ENCODE peak calls at places on chromosomes 5 and 9, in six cellular contexts. Q, L, B, E, J and F are unnamed samples.

GRCh38 chr5:150075233-150075632 is 11.1 kb downstream of the CSF1R start:
- DNase-seq in E (no peak), L (no peak), J (no peak), Q (peak), B (no peak), F (no peak)

GRCh38 chr9:124764774-124765438 is 6.2 kb downstream of the NR6A1 start:
- DNase-seq in Q (no peak), L (no peak), B (no peak), J (peak), E (no peak), F (no peak)

GRCh38 chr5:142677212-142677611 is 8.7 kb downstream of the FGF1 start:
- DNase-seq in J (no peak), E (no peak), L (no peak), Q (no peak), B (no peak), F (no peak)

GRCh38 chr9:73176450-73176875 is 24.8 kb downstream of the ANXA1 start:
- DNase-seq in Q (no peak), E (peak), B (no peak), J (no peak), L (no peak), F (no peak)

GRCh38 chr5:159817262-159818029 is 98.8 kb upstream of the ADRA1B start:
- DNase-seq in J (no peak), Q (no peak), E (no peak), L (no peak), B (no peak), F (no peak)

GRCh38 chr5:137341831-137342230 is 157.3 kb downstream of the SPOCK1 start:
- DNase-seq in B (no peak), E (no peak), Q (no peak), L (no peak), J (no peak), F (no peak)

GRCh38 chr5:163913548-163913947 is 408.1 kb downstream of the MAT2B start:
- DNase-seq in Q (no peak), L (no peak), E (no peak), J (no peak), B (no peak), F (no peak)

GRCh38 chr5:87526131-87526530 is 113.4 kb upstream of the CCNH start:
- DNase-seq in E (no peak), Q (no peak), B (no peak), L (no peak), J (no peak), F (no peak)

GRCh38 chr5:73950441-73950873 is 324.5 kb downstream of the ARHGEF28 start:
- DNase-seq in J (no peak), B (no peak), L (no peak), Q (no peak), E (no peak), F (no peak)

GRCh38 chr5:133730346-133730745 is 118.0 kb upstream of the FSTL4 start:
- DNase-seq in Q (no peak), L (no peak), E (no peak), B (peak), J (no peak), F (no peak)

GRCh38 chr9:92729735-92730155 is 34.9 kb downstream of the BICD2 start:
- DNase-seq in L (no peak), B (no peak), Q (no peak), E (no peak), J (no peak), F (no peak)

GRCh38 chr9:92727716-92728700 is 36.6 kb downstream of the BICD2 start:
- DNase-seq in B (no peak), Q (no peak), J (no peak), E (no peak), L (no peak), F (peak)

GRCh38 chr9:92726971-92727715 is 37.5 kb downstream of the BICD2 start:
- DNase-seq in J (no peak), E (no peak), Q (no peak), L (no peak), B (no peak), F (peak)

GRCh38 chr9:92730897-92731296 is 33.7 kb downstream of the BICD2 start:
- DNase-seq in L (no peak), Q (no peak), J (no peak), B (no peak), E (no peak), F (no peak)

DNA sequence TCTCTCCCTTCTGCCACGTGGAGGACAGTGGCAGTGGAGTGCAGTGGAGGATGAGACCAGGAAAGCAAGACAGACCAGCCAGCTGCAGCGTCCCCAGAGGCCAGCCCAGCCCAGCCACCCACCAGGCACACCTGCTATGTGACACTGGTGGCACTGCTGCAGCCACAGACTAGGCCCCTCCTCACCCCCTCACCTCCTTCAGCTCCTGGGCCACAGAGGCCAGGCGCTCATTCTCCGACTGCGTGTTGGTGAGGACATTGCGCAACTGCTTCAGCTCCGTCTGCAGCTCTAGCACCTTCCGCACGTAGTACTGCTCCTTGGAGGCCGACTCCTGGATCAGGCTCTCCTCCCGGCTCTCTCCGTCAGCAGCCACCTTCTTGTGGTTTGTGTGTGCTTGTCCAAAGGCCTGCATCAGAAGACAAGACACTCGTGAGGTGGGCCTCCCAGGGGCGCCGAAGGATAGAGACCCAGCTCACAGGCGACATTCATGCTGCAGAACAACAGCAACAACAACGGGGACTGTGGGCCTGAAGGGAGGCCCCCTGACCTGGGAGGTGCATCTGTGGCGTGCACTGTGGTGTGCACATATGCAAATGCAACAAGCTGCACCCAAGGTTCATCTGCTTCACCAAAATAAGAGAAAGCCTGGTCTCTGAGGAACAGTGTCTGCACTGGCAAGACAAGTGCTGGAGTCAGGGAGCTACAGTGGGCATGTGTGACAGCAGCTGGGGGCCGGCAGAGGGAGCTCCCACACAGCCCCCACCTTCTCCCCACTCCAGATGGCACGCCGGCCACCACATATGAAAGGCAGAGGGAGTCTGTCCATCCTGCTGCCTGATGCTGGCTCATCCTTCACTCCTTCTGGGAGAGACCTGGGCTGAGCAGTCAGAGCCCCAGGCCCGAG is 35.5 kb downstream of the BICD2 start:
- DNase-seq in Q (peak), E (no peak), L (peak), B (no peak), J (peak), F (peak)
- TF ChIP-seq POLR2AphosphoS5 in Q (no peak), E (no peak), L (no peak), B (no peak), J (no peak), F (no peak)

DNA sequence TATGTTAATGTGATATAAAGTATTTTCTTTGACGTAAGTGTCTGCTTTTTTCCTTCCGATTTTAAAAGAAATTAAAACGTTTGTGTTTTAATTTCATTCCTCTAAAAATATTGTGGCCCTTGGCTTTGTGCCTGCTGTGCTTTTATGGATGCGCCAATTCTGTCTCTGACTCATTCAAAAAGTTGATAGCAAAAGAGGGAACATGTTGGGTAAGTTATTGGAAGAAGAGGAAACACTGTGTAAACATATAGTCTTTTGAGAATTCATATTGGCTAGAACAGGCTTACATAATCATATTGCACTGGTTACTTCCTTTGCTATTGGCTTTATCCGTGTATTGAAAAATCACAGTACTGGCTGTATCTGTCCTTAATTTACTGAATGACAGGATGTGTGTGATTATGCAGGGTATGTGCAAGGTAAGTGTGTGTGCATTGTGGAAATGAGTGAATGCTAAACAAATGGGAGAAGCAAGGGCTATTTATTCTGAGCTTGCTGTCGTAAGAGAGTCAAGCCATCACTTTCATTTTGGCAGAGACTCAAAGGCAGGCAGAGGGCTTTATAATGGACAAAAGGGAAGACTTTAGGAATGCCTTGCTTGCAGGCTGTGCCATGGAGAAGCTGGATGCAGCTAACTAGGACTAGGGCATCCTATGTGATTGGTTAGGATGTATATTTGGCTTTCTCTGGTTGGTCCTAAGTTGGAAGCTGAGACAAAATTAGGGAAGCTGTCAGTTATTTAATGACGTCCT is 67.9 kb downstream of the SGCD start:
- DNase-seq in J (no peak), Q (no peak), L (no peak), E (no peak), B (no peak), F (no peak)
- TF ChIP-seq POLR2AphosphoS5 in J (no peak), Q (no peak), L (no peak), E (no peak), B (no peak), F (no peak)

DNA sequence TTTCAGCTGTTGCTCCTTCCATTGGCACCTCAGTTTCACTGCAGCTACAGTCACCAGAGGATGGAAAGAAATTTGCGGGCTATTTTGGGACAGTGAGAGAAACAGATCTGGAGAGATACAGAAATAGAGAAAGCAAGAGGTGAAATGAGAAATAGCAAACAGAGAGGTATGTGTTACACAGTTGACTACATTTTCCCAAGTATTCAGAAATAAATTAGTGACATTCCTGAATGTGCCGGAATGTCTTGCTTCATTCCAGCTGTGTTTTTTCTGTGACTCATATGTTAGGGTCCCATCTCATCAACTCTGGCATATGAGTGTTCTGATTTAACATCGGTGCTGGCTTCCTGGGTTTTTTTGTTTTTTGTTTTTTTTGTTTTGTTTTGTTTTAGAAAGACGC is 63.8 kb upstream of the ZNF462 start:
- DNase-seq in Q (no peak), E (no peak), B (no peak), L (no peak), J (no peak), F (no peak)
- TF ChIP-seq POLR2AphosphoS5 in Q (no peak), E (no peak), B (no peak), L (no peak), J (no peak), F (no peak)

GRCh38 chr5:1594336-1595106 is 70.8 kb upstream of the LPCAT1 start:
- DNase-seq in B (peak), Q (peak), J (peak), E (peak), L (peak), F (peak)
- TF ChIP-seq POLR2AphosphoS5 in B (peak), Q (peak), J (no peak), E (no peak), L (no peak), F (peak)

DNA sequence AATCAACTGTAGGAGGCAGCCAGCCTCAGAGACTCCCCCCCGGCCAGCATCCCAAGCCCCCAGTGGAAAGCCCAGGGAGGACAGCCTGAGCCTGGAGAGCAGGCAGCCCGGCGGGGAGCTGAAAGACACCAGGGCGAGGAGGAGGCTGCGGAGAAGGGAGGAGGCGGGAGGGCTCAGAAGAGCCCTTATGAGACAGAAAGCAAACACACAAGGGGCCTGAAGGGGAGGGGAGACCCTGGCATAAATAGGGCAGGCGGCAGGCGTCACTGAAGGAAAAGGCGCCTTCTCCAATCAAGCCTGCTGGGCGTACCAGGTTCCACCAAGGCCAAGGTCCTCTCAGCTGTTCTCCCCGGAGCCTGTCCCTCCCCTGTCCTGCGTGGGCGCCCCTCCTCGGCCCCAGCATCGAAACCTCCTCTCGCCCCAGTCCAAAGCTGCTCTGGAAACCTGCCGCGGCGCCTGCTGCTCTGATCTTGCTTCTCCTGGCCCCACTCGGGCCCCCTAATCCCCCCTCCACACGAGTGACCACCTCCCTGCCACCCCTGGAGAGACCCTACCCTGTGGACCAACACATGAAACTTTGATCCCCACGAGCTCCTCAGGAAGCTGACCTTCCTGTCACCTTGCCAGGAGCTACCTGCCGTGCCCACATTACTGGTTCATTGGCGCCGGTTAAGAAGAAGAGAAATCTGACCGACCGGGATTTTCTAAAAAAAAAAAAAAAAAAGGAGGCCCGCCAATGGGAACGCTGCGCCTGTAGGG is 1.2 kb downstream of the SLC9A3 start:
- DNase-seq in J (no peak), Q (peak), L (no peak), E (no peak), B (no peak), F (no peak)
- TF ChIP-seq POLR2AphosphoS5 in J (no peak), Q (no peak), L (no peak), E (no peak), B (no peak), F (no peak)

DNA sequence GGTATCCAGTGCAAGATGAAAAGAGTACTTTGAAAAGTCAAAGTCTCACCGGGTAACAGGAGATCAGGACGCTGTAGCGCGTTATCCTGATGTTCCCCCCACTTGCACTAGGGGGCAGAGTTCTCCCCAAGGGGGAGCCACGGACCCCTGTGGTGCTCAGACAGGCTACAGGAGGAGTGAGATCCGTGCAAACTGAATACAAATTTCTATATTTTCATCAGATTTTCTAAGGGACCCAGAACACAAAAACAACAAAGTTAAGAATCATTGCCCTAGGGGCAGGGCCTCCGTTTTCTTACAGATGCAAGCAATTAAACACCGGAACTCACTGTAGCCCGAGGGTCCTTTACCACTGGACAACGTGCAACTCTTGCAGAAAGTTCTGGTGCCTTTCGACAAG is 2.0 kb downstream of the MYO10 start:
- DNase-seq in B (peak), E (peak), J (peak), Q (peak), L (no peak), F (peak)
- TF ChIP-seq POLR2AphosphoS5 in B (no peak), E (no peak), J (no peak), Q (no peak), L (no peak), F (no peak)

GRCh38 chr5:61440086-61440485 is 108.0 kb downstream of the ZSWIM6 start:
- DNase-seq in B (no peak), L (no peak), Q (no peak), E (no peak), J (no peak), F (no peak)

GRCh38 chr5:61435368-61435767 is 103.3 kb downstream of the ZSWIM6 start:
- DNase-seq in Q (no peak), J (no peak), B (no peak), L (no peak), E (no peak), F (no peak)

GRCh38 chr5:61441742-61442141 is 109.7 kb downstream of the ZSWIM6 start:
- DNase-seq in L (no peak), J (no peak), E (no peak), Q (no peak), B (no peak), F (no peak)

GRCh38 chr5:61440596-61440995 is 108.5 kb downstream of the ZSWIM6 start:
- DNase-seq in Q (no peak), J (no peak), B (no peak), L (no peak), E (peak), F (no peak)
- TF ChIP-seq POLR2AphosphoS5 in Q (no peak), J (no peak), B (no peak), L (no peak), E (no peak), F (no peak)

DNA sequence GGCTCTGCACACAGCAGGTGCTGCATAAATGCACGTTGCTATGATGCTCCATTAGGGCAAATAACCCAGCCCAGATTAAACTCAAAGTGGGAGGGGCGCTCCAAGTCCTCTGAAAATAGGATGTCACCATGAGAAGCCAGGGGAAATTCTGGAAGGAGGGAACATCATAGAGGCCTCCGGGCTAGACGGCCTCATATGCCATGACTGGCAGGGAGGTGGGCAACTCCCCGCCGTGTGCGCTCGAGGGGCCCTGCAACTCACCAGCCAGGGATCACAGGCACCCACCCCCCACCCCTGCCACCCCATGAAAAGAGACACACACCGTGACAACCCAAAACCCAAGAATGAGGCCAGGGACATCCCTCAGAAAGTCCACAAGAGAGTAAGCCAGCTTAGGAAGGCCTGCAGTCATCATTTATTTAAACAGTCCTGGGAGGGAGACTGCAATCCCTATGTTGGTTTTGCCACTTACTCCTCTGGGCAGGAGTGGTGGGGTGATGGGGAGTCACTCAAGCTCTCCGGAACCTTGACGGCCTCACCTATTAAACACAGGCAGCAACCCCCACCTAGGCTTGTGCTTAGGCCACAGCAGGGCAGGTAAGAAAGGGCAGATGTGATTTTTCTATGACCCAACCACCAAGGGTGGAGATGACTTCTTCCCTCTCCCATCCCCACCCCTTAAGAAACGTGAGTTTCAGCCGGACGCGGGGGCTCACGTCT is 4.0 kb downstream of the VAV2 start:
- DNase-seq in J (no peak), E (no peak), Q (no peak), L (no peak), B (peak), F (no peak)
- TF ChIP-seq POLR2AphosphoS5 in J (no peak), E (no peak), Q (no peak), L (no peak), B (no peak), F (no peak)